ENCODE peak calls at places on chromosomes 2 and 18, in six cellular contexts. Q is AG10803, H is Calu3, Z is pancreas, U is transverse colon, D is right atrium auricular region. C is an unnamed sample.

GRCh38 chr2:6932833-6933232 is 15.6 kb downstream of the RNF144A start:
- DNase-seq in Q (no peak), H (no peak), Z (no peak), U (no peak), D (no peak), C (no peak)

GRCh38 chr2:124740636-124741035 is 715.5 kb downstream of the CNTNAP5 start:
- DNase-seq in Q (no peak), H (no peak), Z (no peak), U (no peak), D (no peak), C (no peak)

GRCh38 chr2:232349546-232349945 is 29.0 kb upstream of the ALPP start:
- DNase-seq in Q (no peak), H (no peak), Z (no peak), U (no peak), D (no peak), C (no peak)

GRCh38 chr18:70384181-70384790 is 95.4 kb downstream of the SOCS6 start:
- DNase-seq in Q (peak), H (peak), Z (no peak), U (no peak), D (no peak), C (no peak)

GRCh38 chr2:183059561-183059960 is 19.0 kb upstream of the DUSP19 start:
- DNase-seq in Q (peak), H (no peak), Z (no peak), U (no peak), D (no peak), C (no peak)

GRCh38 chr2:175807031-175807873 is 194.8 kb downstream of the LNPK start:
- DNase-seq in Q (peak), H (no peak), Z (no peak), U (no peak), D (no peak), C (no peak)

GRCh38 chr2:41400057-41400665 is 647.7 kb upstream of the PKDCC start:
- DNase-seq in Q (no peak), H (peak), Z (no peak), U (no peak), D (no peak), C (peak)

GRCh38 chr2:237064203-237065061 is 21.3 kb upstream of the COPS8 start:
- DNase-seq in Q (no peak), H (no peak), Z (no peak), U (no peak), D (no peak), C (no peak)

GRCh38 chr2:6958616-6959235 is 41.5 kb downstream of the RNF144A start:
- DNase-seq in Q (no peak), H (no peak), Z (no peak), U (no peak), D (no peak), C (no peak)

GRCh38 chr2:101418704-101419663 is 31.7 kb upstream of the CREG2 start:
- DNase-seq in Q (peak), H (peak), Z (no peak), U (peak), D (peak), C (peak)

GRCh38 chr2:230905448-230906430 is 19.3 kb downstream of the GPR55 start:
- DNase-seq in Q (peak), H (no peak), Z (no peak), U (no peak), D (no peak), C (no peak)

GRCh38 chr2:40004336-40004735 is 225.3 kb upstream of the THUMPD2 start:
- DNase-seq in Q (peak), H (no peak), Z (no peak), U (no peak), D (no peak), C (no peak)

GRCh38 chr2:150626934-150627336 is 139.5 kb upstream of the RND3 start:
- DNase-seq in Q (peak), H (no peak), Z (no peak), U (no peak), D (no peak), C (no peak)

GRCh38 chr2:71948781-71949536 is 198.7 kb downstream of the CYP26B1 start:
- DNase-seq in Q (peak), H (no peak), Z (no peak), U (no peak), D (peak), C (no peak)

GRCh38 chr2:236889791-236890704 is 195.6 kb upstream of the COPS8 start:
- DNase-seq in Q (no peak), H (no peak), Z (no peak), U (no peak), D (no peak), C (no peak)

GRCh38 chr18:27901424-27902226 is 275.3 kb downstream of the CDH2 start:
- DNase-seq in Q (no peak), H (no peak), Z (no peak), U (no peak), D (no peak), C (no peak)

GRCh38 chr2:107719141-107719540 is 107.6 kb upstream of the RGPD4 start:
- DNase-seq in Q (no peak), H (no peak), Z (no peak), U (no peak), D (no peak), C (no peak)

GRCh38 chr18:10015288-10015701 is 101.5 kb downstream of the VAPA start:
- DNase-seq in Q (peak), H (peak), Z (no peak), U (no peak), D (peak), C (no peak)

GRCh38 chr18:47931707-47932103 is 1.2 kb upstream of the SMAD2 start:
- DNase-seq in Q (no peak), H (peak), Z (no peak), U (peak), D (no peak), C (peak)

GRCh38 chr2:127961729-127962128 is 66.1 kb downstream of the SAP130 start:
- DNase-seq in Q (no peak), H (no peak), Z (no peak), U (no peak), D (no peak), C (no peak)

GRCh38 chr18:37335337-37335736 is 230.3 kb downstream of the CELF4 start:
- DNase-seq in Q (peak), H (peak), Z (no peak), U (no peak), D (no peak), C (peak)

DNA sequence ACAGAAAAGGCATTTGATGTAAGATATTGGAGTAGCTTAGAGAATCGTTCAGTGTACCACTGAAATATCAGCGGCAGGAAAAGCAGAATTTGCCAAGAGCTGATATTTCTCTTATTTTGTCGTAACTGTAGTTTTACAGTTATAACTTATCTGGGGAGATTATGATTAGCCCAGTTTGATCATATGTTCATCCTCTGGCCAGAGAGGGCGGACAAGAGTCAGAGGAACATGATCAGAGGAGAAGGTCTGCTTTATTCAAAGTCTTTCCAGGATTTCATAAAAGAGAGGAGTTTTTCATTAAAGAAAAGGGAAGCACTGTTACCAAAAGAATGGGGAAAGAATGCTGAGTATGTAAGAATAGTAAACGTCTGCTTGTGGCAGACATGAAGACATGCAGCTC is 1655.6 kb downstream of the DPP10 start:
- DNase-seq in Q (no peak), H (no peak), Z (no peak), U (no peak), D (no peak), C (no peak)
- TF ChIP-seq CTCF in Q (no peak), H (no peak), Z (no peak), U (no peak), D (no peak), C (no peak)

GRCh38 chr2:65388051-65388531 is 44.3 kb downstream of the SPRED2 start:
- DNase-seq in Q (no peak), H (no peak), Z (peak), U (no peak), D (no peak), C (no peak)

GRCh38 chr2:65389476-65389875 is 42.9 kb downstream of the SPRED2 start:
- DNase-seq in Q (no peak), H (no peak), Z (no peak), U (no peak), D (no peak), C (no peak)

GRCh38 chr2:65388626-65389390 is 43.6 kb downstream of the SPRED2 start:
- DNase-seq in Q (no peak), H (no peak), Z (no peak), U (no peak), D (no peak), C (no peak)

GRCh38 chr2:65386340-65386739 is 46.1 kb downstream of the SPRED2 start:
- DNase-seq in Q (peak), H (no peak), Z (no peak), U (no peak), D (no peak), C (no peak)

GRCh38 chr2:65387017-65387416 is 45.4 kb downstream of the SPRED2 start:
- DNase-seq in Q (no peak), H (no peak), Z (no peak), U (no peak), D (no peak), C (no peak)
- TF ChIP-seq CTCF in Q (no peak), H (no peak), Z (no peak), U (no peak), D (no peak), C (no peak)

GRCh38 chr2:30708491-30709290 is 98.6 kb downstream of the CAPN13 start:
- DNase-seq in Q (peak), H (no peak), Z (no peak), U (no peak), D (peak), C (no peak)
- TF ChIP-seq CTCF in Q (peak), H (peak), Z (no peak), U (peak), D (peak), C (peak)

GRCh38 chr18:59839241-59839640 is 60.6 kb upstream of the PMAIP1 start:
- DNase-seq in Q (no peak), H (peak), Z (no peak), U (no peak), D (no peak), C (no peak)

GRCh38 chr18:59842947-59843346 is 56.8 kb upstream of the PMAIP1 start:
- DNase-seq in Q (no peak), H (no peak), Z (no peak), U (no peak), D (no peak), C (no peak)

GRCh38 chr18:59837586-59837985 is 62.2 kb upstream of the PMAIP1 start:
- DNase-seq in Q (peak), H (peak), Z (no peak), U (peak), D (no peak), C (peak)

GRCh38 chr18:59835656-59836379 is 64.0 kb upstream of the PMAIP1 start:
- DNase-seq in Q (no peak), H (no peak), Z (no peak), U (no peak), D (no peak), C (no peak)

GRCh38 chr18:59839931-59840685 is 59.7 kb upstream of the PMAIP1 start:
- DNase-seq in Q (no peak), H (no peak), Z (no peak), U (no peak), D (no peak), C (no peak)
- TF ChIP-seq CTCF in Q (no peak), H (peak), Z (no peak), U (no peak), D (no peak), C (no peak)

GRCh38 chr2:19649107-19649506 is 252.7 kb downstream of the TTC32 start:
- DNase-seq in Q (peak), H (no peak), Z (no peak), U (no peak), D (no peak), C (no peak)
- TF ChIP-seq CTCF in Q (peak), H (no peak), Z (no peak), U (no peak), D (no peak), C (no peak)

GRCh38 chr2:48425402-48425801 is 104.6 kb upstream of the STON1 start:
- DNase-seq in Q (no peak), H (no peak), Z (no peak), U (no peak), D (no peak), C (no peak)

GRCh38 chr2:48420512-48421197 is 109.3 kb upstream of the STON1 start:
- DNase-seq in Q (peak), H (peak), Z (peak), U (peak), D (peak), C (peak)

GRCh38 chr2:48424866-48425265 is 105.1 kb upstream of the STON1 start:
- DNase-seq in Q (no peak), H (no peak), Z (no peak), U (no peak), D (no peak), C (no peak)

GRCh38 chr2:48424356-48424755 is 105.6 kb upstream of the STON1 start:
- DNase-seq in Q (no peak), H (no peak), Z (no peak), U (no peak), D (no peak), C (no peak)

DNA sequence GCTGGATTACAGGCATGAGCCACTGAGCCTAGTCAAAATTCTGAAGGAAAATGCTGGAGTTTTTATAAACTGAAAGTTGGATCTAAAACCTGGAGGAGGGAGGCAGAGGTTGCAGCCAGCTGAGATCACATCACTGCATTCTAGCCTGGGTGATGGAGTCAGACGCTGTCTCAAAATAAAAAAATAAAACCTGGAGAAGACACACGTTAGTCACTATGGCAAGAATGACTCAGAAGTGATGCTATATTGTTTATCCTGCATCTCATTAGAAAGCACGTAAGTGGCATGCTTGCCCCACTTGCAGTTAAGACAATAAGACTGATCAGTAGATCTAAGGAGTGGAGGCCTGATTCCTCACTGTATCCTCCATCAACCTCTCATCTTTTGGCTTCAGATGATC is 106.6 kb upstream of the STON1 start:
- DNase-seq in Q (peak), H (no peak), Z (no peak), U (no peak), D (no peak), C (no peak)
- TF ChIP-seq CTCF in Q (no peak), H (no peak), Z (no peak), U (no peak), D (no peak), C (no peak)